ENCODE peak calls at places on chromosomes 2 and 18, in four cellular contexts. I is trophoblast cell, F is IMR-90, G is mesenchymal stem cell. R is an unnamed sample.

GRCh38 chr18:39480494-39481245 is 1915.1 kb upstream of the CELF4 start:
- DNase-seq in I (no peak), G (peak; percentile 6), F (peak; percentile 55), R (no peak)

GRCh38 chr2:230052299-230052698 is 16.4 kb downstream of the SLC16A14 start:
- DNase-seq in F (no peak), G (peak; percentile 15), I (no peak), R (no peak)

GRCh38 chr18:79926306-79926705 is 25.1 kb downstream of the SLC66A2 start:
- DNase-seq in F (no peak), I (no peak), G (no peak), R (no peak)

GRCh38 chr2:219511547-219512325 is 2.5 kb upstream of the ASIC4 start:
- DNase-seq in F (no peak), G (no peak), I (no peak), R (no peak)

GRCh38 chr2:242010567-242011513 is 141.3 kb downstream of the RTP5 start:
- DNase-seq in I (no peak), F (peak; percentile 1), G (no peak), R (no peak)

GRCh38 chr2:120558892-120559291 is 176.8 kb upstream of the GLI2 start:
- DNase-seq in I (no peak), F (no peak), G (no peak), R (no peak)

GRCh38 chr2:163737563-163737962 is 1.8 kb upstream of the FIGN start:
- DNase-seq in I (no peak), F (no peak), G (no peak), R (no peak)

GRCh38 chr2:19810637-19811036 is 91.1 kb downstream of the TTC32 start:
- DNase-seq in F (peak; percentile 48), G (peak; percentile 56), I (no peak), R (no peak)

GRCh38 chr2:79530443-79530842 is 17.6 kb downstream of the CTNNA2 start:
- DNase-seq in G (no peak), F (no peak), I (no peak), R (peak; percentile 75)

GRCh38 chr2:60675309-60675708 is 80.8 kb upstream of the PAPOLG start:
- DNase-seq in G (no peak), F (no peak), I (no peak), R (peak; percentile 8)

GRCh38 chr2:241064802-241065354 is 37.2 kb downstream of the MTERF4 start:
- DNase-seq in I (no peak), G (no peak), F (no peak), R (no peak)

GRCh38 chr18:49628119-49628518 is 66.3 kb downstream of the LIPG start:
- DNase-seq in I (no peak), F (no peak), G (no peak), R (no peak)

GRCh38 chr2:235567842-235568241 is 74.0 kb downstream of the AGAP1 start:
- DNase-seq in I (peak; percentile 96), G (no peak), F (no peak), R (no peak)

GRCh38 chr2:126777620-126777978 is 121.1 kb upstream of the TEX51 start:
- DNase-seq in G (no peak), F (no peak), I (no peak), R (no peak)

GRCh38 chr2:23320058-23320457 is 64.9 kb upstream of the KLHL29 start:
- DNase-seq in I (no peak), G (no peak), F (no peak), R (no peak)

GRCh38 chr2:64141711-64142405 is 2.4 kb downstream of the PELI1 start:
- DNase-seq in I (no peak), F (peak; percentile 28), G (peak; percentile 32), R (peak; percentile 27)

GRCh38 chr2:68365087-68365486 is at the start of gene PLEK:
- DNase-seq in I (peak; percentile 10), G (no peak), F (no peak), R (no peak)

GRCh38 chr2:3600256-3600855 is 5.4 kb downstream of the COLEC11 start:
- DNase-seq in F (no peak), I (no peak), G (no peak), R (no peak)

GRCh38 chr2:113255140-113256070 is 23.3 kb downstream of the PAX8 start:
- DNase-seq in I (no peak), F (peak; percentile 53), G (no peak), R (no peak)

GRCh38 chr2:167294775-167295140 is 406.5 kb downstream of the XIRP2 start:
- DNase-seq in G (peak; percentile 41), F (peak; percentile 22), I (no peak), R (no peak)

GRCh38 chr18:79394438-79395307 is 1.1 kb upstream of the NFATC1 start:
- DNase-seq in F (peak; percentile 49), I (peak; percentile 33), G (peak; percentile 88), R (peak; percentile 78)

GRCh38 chr2:234145511-234145910 is 95.0 kb downstream of the SPP2 start:
- DNase-seq in G (no peak), I (no peak), F (no peak), R (no peak)

GRCh38 chr2:229922449-229923386 is at the start of gene FBXO36:
- DNase-seq in G (peak; percentile 88), F (peak; percentile 54), I (peak; percentile 83), R (peak; percentile 96)

GRCh38 chr18:38350141-38350540 is 784.5 kb upstream of the CELF4 start:
- DNase-seq in F (no peak), G (no peak), I (no peak), R (no peak)

GRCh38 chr2:239220976-239221375 is 179.8 kb downstream of the HDAC4 start:
- DNase-seq in I (no peak), G (no peak), F (no peak), R (no peak)

GRCh38 chr18:13446024-13446423 is 227.5 kb downstream of the LDLRAD4 start:
- DNase-seq in I (no peak), G (no peak), F (no peak), R (no peak)

GRCh38 chr18:48213791-48214190 is 195.4 kb downstream of the ZBTB7C start:
- DNase-seq in F (no peak), I (no peak), G (no peak), R (no peak)

GRCh38 chr18:77208969-77209368 is 40.7 kb upstream of the GALR1 start:
- DNase-seq in F (peak; percentile 65), G (peak; percentile 85), I (peak; percentile 2), R (no peak)

GRCh38 chr2:2564300-2565085 is 233.4 kb upstream of the MYT1L start:
- DNase-seq in F (no peak), G (no peak), I (no peak), R (peak; percentile 34)

GRCh38 chr2:127611076-127611925 is 34.7 kb upstream of the GPR17 start:
- DNase-seq in G (no peak), F (no peak), I (no peak), R (no peak)

GRCh38 chr2:127415593-127416485 is 2.4 kb upstream of the PROC start:
- DNase-seq in I (peak; percentile 73), F (no peak), G (peak; percentile 36), R (peak; percentile 91)

GRCh38 chr2:4246364-4247131 is 543.2 kb downstream of the DCDC2C start:
- DNase-seq in I (no peak), F (no peak), G (no peak), R (peak; percentile 7)

GRCh38 chr2:66565291-66565690 is 130.4 kb downstream of the MEIS1 start:
- DNase-seq in F (peak; percentile 65), G (no peak), I (no peak), R (no peak)

GRCh38 chr2:144517825-144518699 is 1.9 kb downstream of the ZEB2 start:
- DNase-seq in F (no peak), G (no peak), I (no peak), R (peak; percentile 49)

GRCh38 chr18:36772339-36772738 is 56.5 kb downstream of the TPGS2 start:
- DNase-seq in F (peak; percentile 48), I (no peak), G (no peak), R (no peak)

GRCh38 chr2:57180678-57181077 is 865.9 kb upstream of the VRK2 start:
- DNase-seq in G (no peak), I (no peak), F (no peak), R (no peak)
- H3K4me3 ChIP-seq in G (no peak overlapping the region), I (no peak overlapping the region), F (no peak overlapping the region), R (no peak overlapping the region)

GRCh38 chr2:218399391-218400166 is at the start of gene CTDSP1:
- DNase-seq in I (peak; percentile 90), G (peak; percentile 98), F (peak; percentile 96), R (peak; percentile 98)

GRCh38 chr2:218398437-218399390 is 954 bp upstream of the CTDSP1 start:
- DNase-seq in F (peak; percentile 45), I (peak; percentile 45), G (peak; percentile 84), R (peak; percentile 73)

GRCh38 chr2:218400930-218401833 is 1.5 kb downstream of the CTDSP1 start:
- DNase-seq in I (no peak), G (no peak), F (no peak), R (no peak)

GRCh38 chr2:218401834-218402370 is 2.2 kb downstream of the CTDSP1 start:
- DNase-seq in G (no peak), I (no peak), F (no peak), R (no peak)

GRCh38 chr2:218400167-218400929 is 680 bp downstream of the CTDSP1 start:
- DNase-seq in I (no peak), F (no peak), G (peak; percentile 47), R (peak; percentile 60)
- H2BK120ac ChIP-seq in I (peak overlapping the region; percentile 83), F (peak overlapping the region; percentile 71), G (peak overlapping the region; percentile 100), R (peak overlapping the region; percentile 78)

GRCh38 chr2:187552959-187553681 is 1.1 kb downstream of the TFPI start:
- DNase-seq in F (peak; percentile 91), G (peak; percentile 87), I (peak; percentile 36), R (no peak)
- H3K4me3 ChIP-seq in F (peak overlapping the region; percentile 92), G (no peak overlapping the region), I (no peak overlapping the region), R (no peak overlapping the region)

GRCh38 chr18:44803019-44803650 is 122.4 kb downstream of the SETBP1 start:
- DNase-seq in F (peak; percentile 53), I (no peak), G (peak; percentile 98), R (peak; percentile 51)
- H2BK120ac ChIP-seq in F (no peak overlapping the region), I (no peak overlapping the region), G (no peak overlapping the region), R (no peak overlapping the region)

GRCh38 chr2:105400138-105400540 is 1.3 kb upstream of the FHL2 start:
- DNase-seq in F (no peak), G (no peak), I (no peak), R (no peak)

GRCh38 chr2:105398522-105399206 is at the start of gene FHL2:
- DNase-seq in I (peak; percentile 74), F (peak; percentile 80), G (peak; percentile 85), R (peak; percentile 90)

GRCh38 chr2:105397959-105398521 is 811 bp downstream of the FHL2 start:
- DNase-seq in F (no peak), G (no peak), I (no peak), R (peak; percentile 8)

GRCh38 chr2:105397025-105397722 is 1.7 kb downstream of the FHL2 start:
- DNase-seq in F (no peak), G (no peak), I (peak; percentile 72), R (peak; percentile 18)

DNA sequence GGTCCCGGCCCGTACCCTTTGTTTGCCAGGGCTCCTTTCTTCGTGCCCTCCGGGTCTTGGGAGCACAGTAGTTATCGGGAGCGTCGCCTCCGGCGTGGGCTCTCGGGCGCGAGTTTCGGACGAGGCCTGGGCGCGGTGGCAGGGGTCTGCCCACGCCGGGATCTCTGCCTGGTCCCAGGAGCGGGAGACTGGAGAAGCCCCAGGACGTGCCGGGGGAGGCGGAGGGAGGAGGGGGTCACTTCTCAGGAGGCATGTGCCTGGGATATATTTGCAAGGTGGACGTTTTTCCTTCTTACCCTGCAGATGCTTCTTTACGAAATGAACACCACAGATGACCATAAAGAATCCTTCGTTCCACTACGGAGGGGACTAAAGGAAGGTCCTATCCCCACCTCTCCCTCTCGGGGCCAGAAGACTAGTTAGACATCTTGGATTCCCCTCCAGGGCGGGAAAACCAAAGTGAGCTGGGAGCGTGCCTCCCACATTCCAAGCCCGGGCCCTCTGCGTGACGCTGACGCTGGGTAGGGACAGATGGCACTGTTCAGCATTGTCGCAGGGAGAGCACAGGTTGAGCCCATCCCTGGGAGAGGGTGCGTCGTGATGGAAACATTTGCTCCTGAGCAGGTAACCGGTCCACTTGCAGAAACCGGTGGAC is 483 bp upstream of the FHL2 start:
- DNase-seq in I (no peak), G (no peak), F (no peak), R (peak; percentile 40)
- H3K4me3 ChIP-seq in I (peak overlapping the region; percentile 46), G (peak overlapping the region; percentile 39), F (peak overlapping the region; percentile 99), R (no peak overlapping the region)

R was measured in mesendoderm.